ENCODE peak calls at places on chromosomes 11 and 22, in seven cellular contexts. H, N, Y, T, O, Z and I are unnamed samples.

GRCh38 chr11:43072096-43072495 is 239.7 kb upstream of the API5 start:
- DNase-seq in T (peak), O (no peak), Y (no peak), Z (no peak), N (peak), H (no peak), I (no peak)

GRCh38 chr11:44627911-44628729 is 62.7 kb downstream of the CD82 start:
- DNase-seq in N (no peak), Y (no peak), T (peak), Z (no peak), O (no peak), H (no peak), I (peak)

GRCh38 chr11:117932987-117933386 is 3.8 kb upstream of the TMPRSS13 start:
- DNase-seq in T (no peak), Z (no peak), Y (no peak), H (no peak), O (no peak), N (no peak), I (no peak)

GRCh38 chr11:34050536-34050935 is 995 bp upstream of the CAPRIN1 start:
- DNase-seq in O (no peak), Y (no peak), T (no peak), H (no peak), Z (no peak), N (no peak), I (no peak)

GRCh38 chr11:75565916-75566762 is 4.1 kb downstream of the SERPINH1 start:
- DNase-seq in Y (no peak), N (no peak), Z (no peak), H (no peak), T (no peak), O (no peak), I (no peak)

GRCh38 chr22:31179345-31179744 is 19.4 kb downstream of the RNF185 start:
- DNase-seq in T (no peak), N (no peak), Z (no peak), H (no peak), Y (no peak), O (peak), I (no peak)

GRCh38 chr22:38240734-38241252 is 32.0 kb downstream of the TMEM184B start:
- DNase-seq in H (no peak), Y (peak), N (peak), O (no peak), T (no peak), Z (no peak), I (no peak)

GRCh38 chr11:34487430-34487829 is 26.2 kb downstream of the ELF5 start:
- DNase-seq in Z (no peak), T (no peak), Y (no peak), N (no peak), H (no peak), O (no peak), I (no peak)

GRCh38 chr11:34757026-34757451 is 136.1 kb downstream of the EHF start:
- DNase-seq in Y (no peak), N (no peak), H (no peak), Z (no peak), O (no peak), T (no peak), I (no peak)

GRCh38 chr11:68116126-68116525 is 5.1 kb downstream of the CHKA start:
- DNase-seq in O (no peak), N (no peak), T (no peak), Z (no peak), Y (no peak), H (no peak), I (no peak)

GRCh38 chr22:37747715-37748100 is 50.9 kb downstream of the TRIOBP start:
- DNase-seq in T (no peak), O (no peak), N (no peak), Z (no peak), Y (no peak), H (no peak), I (no peak)

GRCh38 chr11:11179239-11179638 is 173.8 kb downstream of the CSNK2A3 start:
- DNase-seq in H (no peak), Z (no peak), T (no peak), Y (no peak), N (no peak), O (no peak), I (no peak)

GRCh38 chr22:42381152-42381551 is 51.1 kb downstream of the NFAM1 start:
- DNase-seq in H (no peak), Z (no peak), O (no peak), T (no peak), Y (no peak), N (no peak), I (no peak)

GRCh38 chr11:36447947-36448346 is 62.1 kb downstream of the TRAF6 start:
- DNase-seq in Y (no peak), Z (no peak), H (no peak), N (no peak), O (no peak), T (no peak), I (no peak)

GRCh38 chr11:16827139-16827538 is 88.7 kb downstream of the C11orf58 start:
- DNase-seq in N (no peak), Z (no peak), O (no peak), Y (no peak), T (no peak), H (no peak), I (no peak)

GRCh38 chr11:6746086-6746618 is 25.6 kb downstream of the OR2AG2 start:
- DNase-seq in O (no peak), T (no peak), Z (no peak), N (no peak), H (peak), Y (no peak), I (peak)

GRCh38 chr11:2092956-2093412 is 46.2 kb downstream of the IGF2 start:
- DNase-seq in Z (no peak), T (peak), Y (no peak), O (no peak), N (no peak), H (no peak), I (no peak)

GRCh38 chr11:14386895-14387480 is 28.0 kb upstream of the RRAS2 start:
- DNase-seq in O (no peak), H (no peak), Y (peak), N (peak), Z (no peak), T (peak), I (no peak)

GRCh38 chr11:59755701-59756495 is 722 bp downstream of the STX3 start:
- DNase-seq in T (peak), Y (peak), O (peak), Z (no peak), H (no peak), N (no peak), I (no peak)

GRCh38 chr11:110939471-110939870 is 227.2 kb upstream of the ARHGAP20 start:
- DNase-seq in N (no peak), H (no peak), Z (no peak), T (no peak), Y (no peak), O (no peak), I (no peak)
- TF ChIP-seq TAF1 in N (no peak), H (no peak), Z (no peak), T (no peak), Y (no peak), O (no peak), I (no peak)

GRCh38 chr22:46854125-46854870 is 91.8 kb downstream of the TBC1D22A start:
- DNase-seq in T (no peak), Y (peak), N (no peak), O (no peak), H (no peak), Z (no peak), I (no peak)
- TF ChIP-seq POLR2AphosphoS5 in T (no peak), Y (no peak), N (no peak), O (no peak), H (no peak), Z (no peak), I (no peak)

GRCh38 chr11:32050256-32050655 is 40.6 kb upstream of the RCN1 start:
- DNase-seq in N (no peak), Y (no peak), O (no peak), H (no peak), Z (no peak), T (no peak), I (no peak)

GRCh38 chr11:32043737-32044515 is 46.9 kb upstream of the RCN1 start:
- DNase-seq in Y (no peak), N (no peak), T (no peak), H (no peak), O (no peak), Z (no peak), I (no peak)

DNA sequence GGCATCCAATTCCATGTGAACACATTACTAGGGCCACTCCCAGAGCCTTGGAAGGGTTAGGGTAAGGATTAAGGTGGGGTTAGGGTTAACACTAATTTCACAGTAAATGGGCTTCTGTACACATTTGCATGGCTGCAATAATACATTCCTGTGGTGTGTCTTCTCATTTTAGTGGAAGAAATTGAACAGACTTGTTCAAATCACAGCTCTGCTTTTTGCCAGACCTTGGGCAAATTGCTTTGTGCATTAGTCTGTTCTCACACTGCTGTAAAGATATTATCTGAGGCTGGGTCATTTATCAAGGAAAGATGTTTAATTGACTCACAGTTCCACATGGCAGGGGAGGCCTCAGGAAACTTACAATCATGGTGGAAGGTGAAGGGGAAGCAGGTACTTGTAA is 45.4 kb upstream of the RCN1 start:
- DNase-seq in T (no peak), H (no peak), N (no peak), O (no peak), Z (no peak), Y (no peak), I (no peak)
- TF ChIP-seq TAF1 in T (no peak), H (no peak), N (no peak), O (no peak), Z (no peak), Y (no peak), I (no peak)

DNA sequence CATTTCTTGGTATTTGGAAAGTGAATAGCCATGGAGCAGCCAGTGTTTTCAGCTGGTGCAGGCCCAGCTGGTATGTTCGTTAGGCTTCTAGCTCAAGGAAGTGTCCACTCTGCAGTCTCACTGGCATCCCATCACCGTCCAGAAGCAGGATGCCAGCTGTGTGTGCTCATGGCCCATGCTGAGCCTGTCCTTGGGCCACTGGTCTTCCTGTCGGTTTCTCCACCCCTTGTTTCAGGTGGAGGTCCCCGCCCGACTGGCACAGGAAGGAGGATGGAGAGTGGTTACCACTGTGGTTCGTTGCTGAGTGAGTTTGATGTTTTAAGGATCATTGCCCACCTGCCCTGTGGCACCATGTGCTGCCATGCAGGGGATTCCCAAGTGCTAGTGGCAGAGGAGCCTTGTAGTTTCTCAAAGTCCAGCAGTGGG is 63.7 kb downstream of the MED15 start:
- DNase-seq in Z (no peak), Y (no peak), T (no peak), H (no peak), O (no peak), N (no peak), I (no peak)
- TF ChIP-seq POLR2AphosphoS5 in Z (no peak), Y (no peak), T (no peak), H (no peak), O (no peak), N (no peak), I (no peak)

GRCh38 chr11:102267602-102268001 is 49.7 kb upstream of the BIRC3 start:
- DNase-seq in T (no peak), N (no peak), O (no peak), Z (no peak), H (no peak), Y (peak), I (no peak)

GRCh38 chr11:102268083-102268984 is 49.0 kb upstream of the BIRC3 start:
- DNase-seq in N (peak), Z (peak), Y (peak), O (peak), T (peak), H (peak), I (peak)

GRCh38 chr11:102268985-102269470 is 48.3 kb upstream of the BIRC3 start:
- DNase-seq in T (no peak), Z (no peak), O (no peak), H (no peak), N (no peak), Y (no peak), I (no peak)

GRCh38 chr11:102272047-102272824 is 45.0 kb upstream of the BIRC3 start:
- DNase-seq in N (no peak), T (no peak), Y (no peak), Z (no peak), H (no peak), O (peak), I (no peak)

DNA sequence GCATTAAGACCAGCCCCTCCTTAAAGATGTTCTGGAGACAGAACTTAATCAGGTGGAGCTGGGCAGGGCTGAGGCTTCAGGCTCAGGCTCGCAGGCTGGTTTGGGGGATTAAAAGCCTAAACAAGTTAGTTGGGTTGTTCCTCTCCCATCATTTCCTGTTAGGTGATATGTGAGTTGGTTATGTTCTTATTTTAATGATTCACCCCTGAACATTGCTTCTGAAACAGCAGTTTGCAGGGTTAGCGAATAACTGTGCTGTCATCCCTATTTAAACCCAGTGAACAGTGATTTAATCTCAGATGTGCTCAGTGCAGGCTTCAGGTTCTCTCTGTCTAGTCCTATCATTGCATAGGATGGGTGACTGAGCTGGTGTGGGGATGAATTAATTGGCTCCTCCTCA is 47.4 kb upstream of the BIRC3 start:
- DNase-seq in Z (no peak), T (no peak), Y (no peak), O (no peak), H (no peak), N (no peak), I (no peak)
- TF ChIP-seq TAF1 in Z (no peak), T (no peak), Y (no peak), O (no peak), H (no peak), N (no peak), I (no peak)

GRCh38 chr11:114155116-114155515 is 95.6 kb downstream of the ZBTB16 start:
- DNase-seq in Y (no peak), N (no peak), T (no peak), H (no peak), Z (no peak), O (no peak), I (no peak)
- TF ChIP-seq POLR2AphosphoS5 in Y (no peak), N (no peak), T (no peak), H (no peak), Z (no peak), O (no peak), I (no peak)